ENCODE peak calls at places on chromosomes 13 and 19, in five cellular contexts. X, C, L, Z and T are unnamed samples.

GRCh38 chr13:74773263-74773662 is 639.1 kb upstream of the KLF12 start:
- DNase-seq in X (no peak), C (peak), L (no peak), Z (no peak), T (no peak)

GRCh38 chr13:39776439-39776838 is 121.0 kb downstream of the COG6 start:
- DNase-seq in X (no peak), C (peak), L (no peak), Z (no peak), T (no peak)

GRCh38 chr19:37953125-37953524 is 46.1 kb downstream of the SIPA1L3 start:
- DNase-seq in X (no peak), C (no peak), L (no peak), Z (no peak), T (no peak)

GRCh38 chr19:49579947-49580263 is 451 bp downstream of the NOSIP start:
- DNase-seq in X (no peak), C (no peak), L (no peak), Z (no peak), T (no peak)

GRCh38 chr13:98450495-98451167 is 126.3 kb downstream of the STK24 start:
- DNase-seq in X (no peak), C (no peak), L (peak), Z (no peak), T (no peak)

GRCh38 chr19:53308339-53308811 is 25.2 kb upstream of the ZNF845 start:
- DNase-seq in X (peak), C (peak), L (no peak), Z (peak), T (peak)

GRCh38 chr13:38693641-38694040 is 6.8 kb downstream of the FREM2 start:
- DNase-seq in X (no peak), C (no peak), L (no peak), Z (no peak), T (no peak)

GRCh38 chr19:39223703-39224279 is 19.7 kb upstream of the SYCN start:
- DNase-seq in X (no peak), C (peak), L (no peak), Z (peak), T (no peak)

GRCh38 chr13:42883771-42884170 is 102.4 kb downstream of the FAM216B start:
- DNase-seq in X (peak), C (peak), L (peak), Z (no peak), T (no peak)

GRCh38 chr19:8490873-8491272 is 11.6 kb downstream of the PRAM1 start:
- DNase-seq in X (no peak), C (no peak), L (no peak), Z (no peak), T (no peak)

GRCh38 chr19:55053735-55054134 is 9.2 kb downstream of the RDH13 start:
- DNase-seq in X (no peak), C (no peak), L (no peak), Z (no peak), T (no peak)

GRCh38 chr13:52348983-52349780 is 56.8 kb downstream of the THSD1 start:
- DNase-seq in X (no peak), C (peak), L (no peak), Z (no peak), T (no peak)

GRCh38 chr13:30805603-30806011 is 70.3 kb downstream of the ALOX5AP start:
- DNase-seq in X (no peak), C (no peak), L (no peak), Z (peak), T (peak)

GRCh38 chr13:89832827-89833226 is 1514.7 kb upstream of the MIR17HG start:
- DNase-seq in X (no peak), C (no peak), L (no peak), Z (no peak), T (no peak)

GRCh38 chr19:41995959-41996797 is 2.1 kb upstream of the ATP1A3 start:
- DNase-seq in X (no peak), C (no peak), L (no peak), Z (no peak), T (no peak)

GRCh38 chr13:25727250-25727649 is 324.6 kb downstream of the SHISA2 start:
- DNase-seq in X (no peak), C (no peak), L (no peak), Z (no peak), T (no peak)

GRCh38 chr19:51550848-51551672 is 19.6 kb upstream of the SIGLEC6 start:
- DNase-seq in X (no peak), C (no peak), L (no peak), Z (peak), T (peak)

GRCh38 chr19:17234911-17235617 is 9.0 kb downstream of the OCEL1 start:
- DNase-seq in X (peak), C (peak), L (peak), Z (no peak), T (no peak)
- TF ChIP-seq CTCF in X (no peak), C (no peak), L (no peak), Z (no peak), T (no peak)

GRCh38 chr13:111187879-111188643 is 73.0 kb downstream of the ARHGEF7 start:
- DNase-seq in X (no peak), C (peak), L (no peak), Z (no peak), T (no peak)
- TF ChIP-seq CTCF in X (no peak), C (no peak), L (no peak), Z (no peak), T (no peak)

DNA sequence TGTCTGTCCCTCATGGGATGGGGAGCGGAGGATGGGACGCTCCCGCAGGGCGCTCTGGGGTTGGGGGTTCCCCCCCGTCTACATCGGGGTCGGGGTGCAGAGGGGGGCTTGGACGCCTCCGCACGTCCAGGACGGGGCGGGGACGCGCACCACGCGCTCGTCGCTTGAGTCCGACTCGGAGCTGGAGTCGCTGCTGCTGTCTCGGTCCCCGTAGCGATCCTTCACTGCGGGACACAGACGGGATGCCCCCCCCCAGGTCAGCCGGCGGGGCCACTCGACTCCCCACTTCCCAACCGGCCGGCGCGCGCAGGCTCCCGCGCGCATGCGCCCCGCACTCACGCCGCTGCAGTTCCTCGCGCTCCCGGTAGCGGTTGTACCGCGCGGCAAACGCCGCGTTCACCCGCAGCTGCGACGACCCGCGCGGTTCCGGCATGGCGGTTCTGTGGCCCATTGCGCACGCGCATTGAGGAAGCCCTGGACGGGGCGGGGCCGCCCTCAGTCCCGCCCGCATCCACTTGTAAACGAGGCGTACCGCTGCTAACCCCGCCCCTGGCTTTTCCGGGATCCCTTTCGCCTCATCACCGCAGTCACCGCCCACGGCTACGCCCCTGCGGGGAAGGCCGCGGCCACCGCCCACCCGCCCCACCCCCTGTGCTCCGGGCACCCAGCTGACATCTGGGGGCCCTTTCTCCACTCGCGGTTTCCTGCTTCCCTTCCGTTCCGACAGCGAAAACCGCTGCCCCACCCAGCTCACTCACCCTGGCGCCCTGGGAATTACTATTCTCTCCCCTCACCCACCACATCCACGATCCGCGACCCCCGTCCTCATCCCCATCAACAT is at the start of gene KRI1:
- DNase-seq in X (peak), C (peak), L (peak), Z (peak), T (peak)
- TF ChIP-seq CTCF in X (no peak), C (no peak), L (peak), Z (peak), T (peak)

GRCh38 chr19:57655443-57655842 is 13.3 kb upstream of the ZSCAN4 start:
- DNase-seq in X (no peak), C (no peak), L (no peak), Z (no peak), T (no peak)

GRCh38 chr19:57656346-57656745 is 12.4 kb upstream of the ZSCAN4 start:
- DNase-seq in X (no peak), C (no peak), L (no peak), Z (no peak), T (no peak)

GRCh38 chr19:57653689-57654088 is 15.0 kb upstream of the ZSCAN4 start:
- DNase-seq in X (no peak), C (no peak), L (no peak), Z (no peak), T (no peak)

GRCh38 chr19:57648336-57649003 is 15.5 kb downstream of the ZNF211 start:
- DNase-seq in X (no peak), C (no peak), L (no peak), Z (no peak), T (no peak)

DNA sequence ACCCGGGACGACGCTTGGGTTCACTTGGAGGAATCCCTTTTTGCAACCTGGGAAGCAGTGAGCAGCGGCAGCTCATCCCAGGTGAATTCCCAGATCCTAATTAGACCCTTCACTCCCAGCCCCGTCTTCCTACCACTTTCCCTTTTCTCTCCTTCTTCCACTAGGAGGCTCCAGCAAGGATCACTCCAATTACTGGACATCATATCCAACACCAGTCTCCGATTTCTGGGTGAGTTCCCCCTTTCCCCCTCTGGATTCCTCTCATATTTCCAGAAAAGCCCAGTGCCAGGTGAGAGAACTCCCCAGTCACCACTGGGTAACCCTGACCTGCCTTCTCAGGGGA is 17.1 kb upstream of the ZSCAN4 start:
- DNase-seq in X (no peak), C (no peak), L (no peak), Z (no peak), T (no peak)
- TF ChIP-seq CTCF in X (no peak), C (no peak), L (no peak), Z (no peak), T (no peak)

GRCh38 chr19:7328647-7329046 is 20.1 kb upstream of the ARHGEF18 start:
- DNase-seq in X (no peak), C (no peak), L (no peak), Z (no peak), T (no peak)
- TF ChIP-seq CTCF in X (no peak), C (no peak), L (no peak), Z (no peak), T (no peak)

GRCh38 chr13:113823771-113824170 is 40.1 kb downstream of the GAS6 start:
- DNase-seq in X (no peak), C (no peak), L (no peak), Z (no peak), T (no peak)

GRCh38 chr13:113828282-113828825 is 35.5 kb downstream of the GAS6 start:
- DNase-seq in X (peak), C (no peak), L (no peak), Z (no peak), T (no peak)

GRCh38 chr13:113822956-113823744 is 40.7 kb downstream of the GAS6 start:
- DNase-seq in X (no peak), C (no peak), L (no peak), Z (no peak), T (no peak)

GRCh38 chr13:113827021-113827420 is 36.9 kb downstream of the GAS6 start:
- DNase-seq in X (peak), C (no peak), L (peak), Z (no peak), T (no peak)

DNA sequence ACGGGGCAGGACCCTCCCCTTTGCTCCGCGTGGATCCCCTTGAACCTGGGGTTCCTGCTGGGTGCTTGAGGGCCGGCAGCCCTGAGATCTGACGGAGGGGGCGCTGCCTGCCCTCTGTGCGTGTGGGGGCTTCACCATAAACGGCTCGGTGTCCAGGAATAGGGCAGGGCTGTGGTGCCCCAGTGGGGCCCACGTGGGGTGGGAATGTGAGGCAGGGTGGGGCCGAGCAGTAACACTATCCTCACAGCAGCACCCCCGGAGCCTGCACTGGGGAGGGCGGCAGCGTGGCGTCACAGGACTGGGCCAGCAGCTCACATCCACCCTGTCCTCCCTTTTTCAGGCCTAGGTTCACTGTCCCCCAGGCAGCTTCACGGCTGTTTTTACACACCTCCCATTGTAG is 38.0 kb downstream of the GAS6 start:
- DNase-seq in X (no peak), C (no peak), L (no peak), Z (no peak), T (no peak)
- TF ChIP-seq CTCF in X (no peak), C (no peak), L (no peak), Z (no peak), T (no peak)

GRCh38 chr19:11205939-11206570 is 8.7 kb upstream of the KANK2 start:
- DNase-seq in X (no peak), C (no peak), L (no peak), Z (no peak), T (no peak)

GRCh38 chr19:11204943-11205349 is 7.6 kb upstream of the KANK2 start:
- DNase-seq in X (peak), C (no peak), L (peak), Z (no peak), T (peak)

GRCh38 chr19:11202488-11203193 is 5.3 kb upstream of the KANK2 start:
- DNase-seq in X (no peak), C (no peak), L (peak), Z (no peak), T (no peak)

GRCh38 chr19:11203194-11204075 is 6.1 kb upstream of the KANK2 start:
- DNase-seq in X (peak), C (peak), L (peak), Z (peak), T (peak)

GRCh38 chr19:11204076-11204602 is 6.8 kb upstream of the KANK2 start:
- DNase-seq in X (no peak), C (no peak), L (no peak), Z (no peak), T (no peak)
- TF ChIP-seq CTCF in X (no peak), C (no peak), L (no peak), Z (no peak), T (peak)